ENCODE peak calls at places on chromosomes 16 and 17, in four cellular contexts. H, P, Z and A are unnamed samples.

GRCh38 chr17:51507444-51507843 is 247.1 kb downstream of the UTP18 start:
- DNase-seq in H (no peak), P (no peak), Z (no peak), A (no peak)

GRCh38 chr17:73226556-73227172 is 33.8 kb downstream of the COG1 start:
- DNase-seq in H (no peak), P (no peak), Z (peak), A (no peak)

GRCh38 chr17:66306413-66306812 is 4.0 kb downstream of the PRKCA start:
- DNase-seq in H (no peak), P (no peak), Z (no peak), A (peak)

GRCh38 chr17:48625502-48626201 is 506 bp downstream of the HOXB9 start:
- DNase-seq in H (no peak), P (peak), Z (no peak), A (peak)

GRCh38 chr17:58575511-58575910 is 61.1 kb upstream of the MTMR4 start:
- DNase-seq in H (no peak), P (no peak), Z (no peak), A (peak)

GRCh38 chr17:60887607-60888028 is 210.0 kb downstream of the BCAS3 start:
- DNase-seq in H (no peak), P (no peak), Z (no peak), A (no peak)

GRCh38 chr16:75080205-75081029 is 36.2 kb downstream of the LDHD start:
- DNase-seq in H (no peak), P (no peak), Z (no peak), A (no peak)

GRCh38 chr17:28379814-28380571 is 8.5 kb downstream of the SARM1 start:
- DNase-seq in H (no peak), P (no peak), Z (peak), A (peak)

GRCh38 chr16:12245088-12245922 is 268.8 kb downstream of the SNX29 start:
- DNase-seq in H (no peak), P (no peak), Z (no peak), A (no peak)

DNA sequence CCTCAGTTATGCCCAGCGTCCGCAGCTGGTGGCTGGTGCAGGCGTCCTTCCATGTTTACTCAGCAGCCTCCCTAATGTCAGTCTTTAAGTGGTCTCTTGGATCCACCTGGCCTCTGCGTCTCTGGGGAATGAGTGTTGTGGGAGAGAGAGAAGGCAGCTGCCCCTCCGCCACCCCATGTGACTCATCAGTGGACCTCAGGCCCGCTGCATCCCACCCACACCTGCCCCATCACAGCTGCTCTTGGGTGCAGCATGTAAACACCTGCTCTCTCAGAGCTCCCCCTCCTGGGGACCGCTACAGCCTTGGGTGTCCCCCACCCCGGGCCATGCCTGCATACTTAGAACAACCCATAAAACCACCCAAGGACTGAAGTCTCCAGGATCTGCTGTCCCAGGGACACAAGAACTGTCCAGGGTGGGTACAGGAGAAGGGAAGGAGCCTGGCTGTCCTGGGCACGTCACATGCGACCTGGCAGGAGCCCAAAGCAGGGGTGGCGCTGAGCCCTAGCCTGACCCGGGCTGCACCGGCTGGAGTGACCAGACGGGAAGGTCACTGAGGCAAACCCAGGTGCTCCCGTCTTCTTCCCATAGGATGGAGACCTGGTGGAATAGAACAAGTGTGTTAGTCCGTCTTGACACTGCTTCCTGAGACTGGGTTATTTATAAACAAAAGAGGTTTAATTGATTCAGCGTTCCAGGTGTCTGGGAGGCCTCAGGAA is 4.2 kb downstream of the C16orf90 start:
- DNase-seq in H (no peak), P (peak), Z (peak), A (peak)
- TF ChIP-seq JUN in H (no peak), P (no peak), Z (no peak), A (no peak)

DNA sequence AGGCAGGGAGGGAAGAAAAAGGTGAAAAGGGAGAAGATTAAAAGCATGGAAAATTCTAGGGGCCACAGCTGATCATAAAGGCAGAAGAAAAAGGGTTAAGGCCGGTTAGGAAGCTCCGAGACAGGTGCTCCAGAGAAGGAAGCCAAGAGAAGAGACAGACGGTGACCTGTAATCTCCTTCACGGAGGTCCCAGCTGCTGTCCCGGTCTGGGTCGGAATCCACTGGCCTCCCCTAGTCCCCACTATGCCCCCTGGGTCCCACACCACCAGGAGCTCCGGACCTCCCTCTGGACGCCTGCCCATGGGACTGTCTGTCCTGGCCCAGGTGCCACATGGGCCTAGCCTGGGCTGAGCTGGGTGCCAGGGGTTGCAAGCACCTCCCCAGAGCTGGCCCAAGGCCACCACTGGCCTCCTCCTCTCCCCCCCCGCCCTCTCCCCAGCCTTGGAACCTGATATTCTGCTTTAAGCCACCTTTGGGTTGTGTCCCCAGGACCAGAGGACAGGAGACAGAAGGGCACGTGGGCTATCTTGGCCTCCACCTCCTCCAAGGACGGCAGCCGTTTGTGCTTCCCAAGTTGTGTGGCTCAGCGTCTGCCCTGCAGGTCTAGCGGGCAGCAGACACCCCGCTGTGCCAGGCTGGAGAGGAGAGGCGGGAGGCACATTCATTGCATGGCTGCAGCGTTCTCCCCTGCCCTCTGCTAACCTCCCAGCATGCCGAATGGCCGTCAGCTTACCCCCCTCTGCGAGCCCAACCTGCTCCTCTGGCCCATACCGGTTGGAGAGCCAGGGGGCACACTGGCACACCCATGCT is 102.4 kb downstream of the ENGASE start:
- DNase-seq in H (no peak), P (no peak), Z (no peak), A (no peak)
- TF ChIP-seq EZH2 in H (no peak), P (no peak), Z (no peak), A (no peak)

GRCh38 chr17:39729280-39729851 is 966 bp downstream of the MIEN1 start:
- DNase-seq in H (no peak), P (no peak), Z (no peak), A (no peak)
- H3K4me3 ChIP-seq in H (peak), P (peak), Z (peak), A (peak)

GRCh38 chr17:40343126-40344119 is 21.1 kb downstream of the GJD3 start:
- DNase-seq in H (no peak), P (no peak), Z (no peak), A (no peak)

GRCh38 chr17:40344321-40345160 is 20.0 kb downstream of the GJD3 start:
- DNase-seq in H (no peak), P (no peak), Z (no peak), A (peak)

GRCh38 chr17:40346768-40347154 is 17.8 kb downstream of the GJD3 start:
- DNase-seq in H (no peak), P (no peak), Z (no peak), A (no peak)

GRCh38 chr17:40346061-40346767 is 18.3 kb downstream of the GJD3 start:
- DNase-seq in H (no peak), P (no peak), Z (no peak), A (peak)

GRCh38 chr17:40345161-40346034 is 19.1 kb downstream of the GJD3 start:
- DNase-seq in H (no peak), P (peak), Z (peak), A (peak)
- TF ChIP-seq JUN in H (no peak), P (no peak), Z (peak), A (no peak)

DNA sequence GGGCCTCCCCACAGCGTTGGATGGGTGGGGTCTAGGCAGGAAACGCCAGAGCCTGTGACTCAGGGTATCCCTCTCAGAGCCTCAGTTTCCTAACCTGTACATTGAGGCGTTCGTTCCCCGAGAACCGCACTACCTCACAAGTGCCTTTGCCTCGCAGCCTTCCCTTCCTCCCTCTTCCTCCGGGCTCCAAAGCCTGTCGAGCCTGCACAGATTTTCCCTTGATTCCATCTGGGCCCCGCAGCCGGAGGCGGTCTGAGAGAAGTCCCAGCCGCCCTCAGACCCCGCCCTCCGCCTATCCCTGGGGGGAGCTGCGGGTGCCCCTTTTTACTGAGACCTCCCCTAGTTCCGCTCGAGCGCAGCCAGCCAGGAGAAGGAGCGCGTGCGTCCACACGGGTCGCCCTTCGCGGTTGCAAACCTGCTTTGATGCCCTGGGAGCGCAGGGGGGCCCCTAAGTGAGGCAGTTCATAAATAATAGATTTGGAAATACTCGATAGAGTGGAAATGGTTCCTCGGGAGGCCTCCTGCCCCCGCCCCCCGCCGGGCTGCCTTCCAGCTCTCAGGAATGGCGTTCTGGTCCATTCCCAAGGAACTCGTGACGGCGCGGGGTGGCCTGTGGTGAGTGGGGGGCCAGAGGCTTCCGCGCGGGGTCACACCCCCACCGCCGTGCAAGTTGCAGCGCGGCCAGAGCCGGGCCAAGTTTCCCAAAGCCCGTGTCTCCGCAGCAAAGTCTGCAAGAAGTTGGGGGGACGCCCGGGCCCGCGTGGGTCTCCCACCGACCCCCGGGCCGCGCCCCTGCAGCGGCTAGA is 672 bp downstream of the C16orf74 start:
- DNase-seq in H (no peak), P (peak), Z (no peak), A (peak)
- TF ChIP-seq EZH2 in H (peak), P (no peak), Z (peak), A (no peak)

GRCh38 chr17:29587591-29587990 is 1.9 kb downstream of the GIT1 start:
- DNase-seq in H (no peak), P (no peak), Z (no peak), A (no peak)
- H3K4me3 ChIP-seq in H (no peak), P (no peak), Z (peak), A (peak)

DNA sequence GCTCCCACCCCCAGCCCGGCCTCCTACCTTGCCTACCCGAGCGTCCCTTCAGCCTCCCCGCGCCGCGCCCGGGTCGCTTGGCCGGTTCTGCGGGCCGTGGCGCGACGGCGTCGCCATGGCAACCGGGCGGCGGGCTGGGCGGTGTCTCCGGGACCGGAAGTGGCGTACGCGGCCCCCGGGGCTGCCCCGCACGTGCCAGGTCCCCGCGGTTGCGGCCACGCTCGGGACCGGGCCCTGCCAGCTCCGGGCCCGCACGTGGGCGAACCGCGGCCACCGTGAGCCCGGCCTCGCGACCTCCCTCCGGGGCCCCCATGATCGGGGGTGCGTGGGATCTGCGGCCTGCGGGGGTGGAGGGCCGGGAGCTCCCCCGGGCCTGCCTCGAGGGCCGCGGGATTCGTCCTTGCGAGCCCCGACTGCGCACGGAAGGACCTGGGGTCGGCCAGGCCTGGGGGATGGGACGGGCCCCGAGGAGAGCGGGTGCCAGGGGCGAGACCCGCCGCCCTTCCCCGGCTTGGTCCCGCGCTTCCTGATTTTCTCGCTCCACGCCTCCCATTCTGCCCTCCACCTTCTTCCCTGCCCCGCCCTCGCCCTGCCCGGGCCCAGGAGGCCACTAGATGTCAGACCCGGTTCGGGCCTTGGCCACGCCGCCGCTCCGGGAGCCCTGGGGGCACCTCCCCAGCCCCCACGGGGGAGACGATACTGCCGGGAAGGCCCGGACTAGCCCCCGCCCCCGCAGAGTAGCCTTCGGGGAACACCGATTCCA is at the start of gene CYB561:
- DNase-seq in H (no peak), P (peak), Z (no peak), A (peak)
- TF ChIP-seq JUN in H (no peak), P (peak), Z (no peak), A (no peak)

GRCh38 chr17:49851387-49852291 is 3.8 kb upstream of the TAC4 start:
- DNase-seq in H (no peak), P (peak), Z (peak), A (peak)
- TF ChIP-seq EZH2 in H (no peak), P (no peak), Z (peak), A (no peak)